ENCODE peak calls at places on chromosome 16, in nine cellular contexts. K is tibial artery, O is cardiac fibroblast, R is AG04449, D is transverse colon, L is AG10803, G is tibial nerve, I is A549, W is brain microvascular endothelial cell. Y is an unnamed sample.

GRCh38 chr16:76511203-76511602 is 234.0 kb downstream of the CNTNAP4 start:
- DNase-seq in K (no peak), O (no peak), R (no peak), D (no peak), L (no peak), G (no peak), I (no peak), W (no peak), Y (no peak)

GRCh38 chr16:31453255-31454204 is 5.8 kb upstream of the ARMC5 start:
- DNase-seq in K (peak; percentile 68), O (peak; percentile 78), R (no peak), D (peak; percentile 65), L (peak; percentile 65), G (no peak), I (no peak), W (peak; percentile 40), Y (peak; percentile 26)

GRCh38 chr16:66304961-66305360 is 61.5 kb upstream of the CDH5 start:
- DNase-seq in K (no peak), O (no peak), R (no peak), D (no peak), L (no peak), G (no peak), I (no peak), W (no peak), Y (no peak)

GRCh38 chr16:23377071-23377931 is 75.2 kb downstream of the SCNN1B start:
- DNase-seq in K (no peak), O (no peak), R (no peak), D (no peak), L (no peak), G (no peak), I (no peak), W (no peak), Y (no peak)

GRCh38 chr16:73713817-73714495 is 582.7 kb upstream of the PSMD7 start:
- DNase-seq in K (peak; percentile 24), O (peak; percentile 0), R (no peak), D (peak; percentile 23), L (peak; percentile 1), G (no peak), I (peak; percentile 9), W (peak; percentile 26), Y (peak; percentile 3)

GRCh38 chr16:58026705-58027340 is 1.3 kb downstream of the MMP15 start:
- DNase-seq in K (no peak), O (no peak), R (no peak), D (peak; percentile 36), L (no peak), G (no peak), I (peak; percentile 26), W (no peak), Y (no peak)

GRCh38 chr16:79713609-79714309 is 113.2 kb upstream of the MAF start:
- DNase-seq in K (no peak), O (no peak), R (no peak), D (no peak), L (no peak), G (no peak), I (no peak), W (no peak), Y (no peak)

GRCh38 chr16:48234630-48235029 is 9.5 kb upstream of the LONP2 start:
- DNase-seq in K (no peak), O (no peak), R (no peak), D (no peak), L (no peak), G (no peak), I (no peak), W (no peak), Y (no peak)

GRCh38 chr16:56337858-56338325 is 87.5 kb downstream of the AMFR start:
- DNase-seq in K (no peak), O (no peak), R (no peak), D (no peak), L (no peak), G (no peak), I (no peak), W (no peak), Y (no peak)

GRCh38 chr16:2333772-2334379 is 6.7 kb downstream of the ABCA3 start:
- DNase-seq in K (no peak), O (peak; percentile 8), R (no peak), D (no peak), L (peak; percentile 21), G (no peak), I (peak; percentile 64), W (no peak), Y (no peak)

GRCh38 chr16:50878966-50879615 is 137.2 kb downstream of the CYLD start:
- DNase-seq in K (no peak), O (no peak), R (no peak), D (no peak), L (no peak), G (no peak), I (no peak), W (no peak), Y (no peak)

GRCh38 chr16:67237396-67238277 is 9.6 kb downstream of the FHOD1 start:
- DNase-seq in K (peak; percentile 20), O (no peak), R (no peak), D (no peak), L (no peak), G (no peak), I (no peak), W (no peak), Y (no peak)

GRCh38 chr16:4734730-4735575 is 616 bp downstream of the DNAAF8 start:
- DNase-seq in K (peak; percentile 89), O (peak; percentile 81), R (no peak), D (peak; percentile 93), L (peak; percentile 69), G (peak; percentile 79), I (peak; percentile 81), W (peak; percentile 87), Y (peak; percentile 81)

GRCh38 chr16:2686912-2687507 is 4.7 kb downstream of the KCTD5 start:
- DNase-seq in K (peak; percentile 59), O (no peak), R (no peak), D (peak; percentile 66), L (no peak), G (no peak), I (no peak), W (no peak), Y (no peak)

GRCh38 chr16:58337090-58337444 is 42.2 kb upstream of the PRSS54 start:
- DNase-seq in K (no peak), O (no peak), R (no peak), D (no peak), L (no peak), G (no peak), I (no peak), W (no peak), Y (no peak)

GRCh38 chr16:69448470-69449193 is 24.2 kb downstream of the CYB5B start:
- DNase-seq in K (no peak), O (peak; percentile 28), R (peak; percentile 56), D (no peak), L (peak; percentile 90), G (no peak), I (no peak), W (no peak), Y (peak; percentile 18)

GRCh38 chr16:54934536-54935410 is 4.1 kb downstream of the IRX5 start:
- DNase-seq in K (no peak), O (no peak), R (no peak), D (no peak), L (peak; percentile 56), G (no peak), I (no peak), W (no peak), Y (peak; percentile 60)
- TF ChIP-seq CTCF in K (no peak), O (no peak), R (peak; percentile 10), D (no peak), L (peak; percentile 40), G (no peak), I (no peak), W (no peak), Y (peak; percentile 34)

GRCh38 chr16:88633684-88634140 is 4.7 kb upstream of the IL17C start:
- DNase-seq in K (peak; percentile 37), O (peak; percentile 30), R (no peak), D (peak; percentile 60), L (no peak), G (no peak), I (peak; percentile 53), W (peak; percentile 30), Y (no peak)
- TF ChIP-seq CTCF in K (no peak), O (peak; percentile 41), R (peak; percentile 41), D (no peak), L (peak; percentile 31), G (no peak), I (no peak), W (peak; percentile 66), Y (peak; percentile 45)

GRCh38 chr16:24801761-24802302 is 43.9 kb upstream of the SLC5A11 start:
- DNase-seq in K (no peak), O (no peak), R (no peak), D (no peak), L (no peak), G (no peak), I (no peak), W (no peak), Y (no peak)

GRCh38 chr16:24805484-24805883 is 40.3 kb upstream of the SLC5A11 start:
- DNase-seq in K (no peak), O (no peak), R (no peak), D (no peak), L (no peak), G (no peak), I (no peak), W (no peak), Y (no peak)

DNA sequence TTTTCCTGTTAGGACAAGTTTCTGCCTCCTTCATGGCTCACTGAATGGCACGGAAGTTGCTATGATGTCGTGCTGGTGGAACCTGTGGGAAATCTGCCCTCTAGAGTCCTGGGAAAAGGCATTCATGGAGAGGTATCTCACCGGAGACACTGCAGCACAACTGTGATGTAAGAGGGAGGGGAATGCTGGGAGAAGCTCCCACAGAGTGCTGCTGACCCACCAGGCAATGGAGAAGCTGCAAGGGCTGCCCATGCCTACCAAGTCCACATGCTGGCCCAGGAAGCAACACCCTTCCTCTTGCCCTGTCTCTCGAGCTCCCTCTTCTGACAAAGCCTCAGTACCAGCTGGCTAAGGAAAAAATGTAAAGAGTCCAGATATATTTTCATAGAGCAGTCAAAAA is 45.2 kb upstream of the SLC5A11 start:
- DNase-seq in K (no peak), O (peak; percentile 51), R (no peak), D (no peak), L (peak; percentile 20), G (no peak), I (peak; percentile 32), W (peak; percentile 23), Y (peak; percentile 30)
- TF ChIP-seq CTCF in K (no peak), O (peak; percentile 43), R (no peak), D (no peak), L (peak; percentile 41), G (no peak), I (peak; percentile 61), W (peak; percentile 43), Y (peak; percentile 26)

DNA sequence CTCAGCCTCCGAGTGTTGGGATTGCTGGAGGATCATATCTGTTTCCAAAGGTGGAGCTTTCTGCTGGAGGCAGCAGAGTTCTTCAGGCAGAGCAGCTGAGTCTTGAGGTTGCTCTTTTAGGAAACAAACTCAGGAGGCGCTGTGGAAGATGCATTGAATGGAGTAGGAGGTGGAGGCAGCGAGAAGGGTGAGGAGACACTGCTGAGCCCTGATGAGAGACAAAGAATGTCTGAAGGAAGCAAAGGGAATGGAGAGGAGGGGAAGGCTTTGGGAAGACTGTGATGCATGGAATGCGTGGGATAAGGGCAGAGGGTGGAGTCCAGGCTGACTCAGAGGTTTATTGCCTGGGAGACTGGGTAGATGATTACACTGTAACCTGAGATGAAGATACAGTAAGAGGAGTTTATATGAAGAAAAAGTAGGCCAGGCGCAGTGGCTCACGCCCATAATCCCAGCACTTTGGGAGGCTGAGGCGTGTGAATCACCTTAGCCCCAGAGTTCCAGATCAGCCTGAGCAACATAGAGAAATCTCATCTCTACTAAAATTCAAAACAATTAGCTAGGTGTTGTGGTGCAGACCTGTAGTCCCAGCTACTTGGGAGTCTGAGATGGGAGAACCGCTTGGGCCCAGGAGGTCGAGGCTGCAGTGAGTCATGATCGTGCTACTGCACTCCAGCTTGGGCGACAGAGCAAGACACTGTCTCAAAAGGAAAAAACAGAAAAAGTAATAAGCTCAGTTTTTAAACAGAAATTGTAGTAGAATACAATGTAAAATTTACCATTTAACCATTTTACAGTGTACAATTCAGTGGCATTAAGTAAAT is 17.8 kb upstream of the TMEM219 start:
- DNase-seq in K (peak; percentile 27), O (peak; percentile 98), R (peak; percentile 95), D (peak; percentile 79), L (peak; percentile 98), G (no peak), I (peak; percentile 85), W (peak; percentile 98), Y (peak; percentile 98)
- TF ChIP-seq CTCF in K (no peak), O (peak; percentile 25), R (peak; percentile 41), D (no peak), L (peak; percentile 57), G (no peak), I (peak; percentile 64), W (peak; percentile 70), Y (peak; percentile 50)